ENCODE peak calls at places on chromosomes 6 and 20, in five cellular contexts. P is activated naive CD8-positive, alpha-beta T cell treated with anti-CD3 and anti-CD28 coated beads, Interleukin-2, amount 10 ng/mL, durations not matched to agents 7 days and 5 days; M is lower lobe of right lung; Z is stimulated activated CD4-positive, alpha-beta T cell treated with anti-CD3 and anti-CD28 coated beads, TNF-alpha, amount 100 ng/mL, for 24 hours; S is ascending aorta. X is an unnamed sample.

GRCh38 chr6:5624256-5624655 is 362.9 kb downstream of the FARS2 start:
- DNase-seq in S (no peak), P (no peak), Z (no peak), M (no peak), X (no peak)

GRCh38 chr20:23503649-23504048 is 12.7 kb downstream of the CST8 start:
- DNase-seq in P (no peak), M (no peak), Z (no peak), S (no peak), X (no peak)

GRCh38 chr20:14178952-14179351 is 158.5 kb downstream of the FLRT3 start:
- DNase-seq in P (no peak), S (no peak), M (no peak), Z (no peak), X (no peak)

GRCh38 chr6:162845972-162846371 is 118.2 kb downstream of the PACRG start:
- DNase-seq in M (no peak), Z (no peak), P (no peak), S (no peak), X (no peak)

GRCh38 chr20:63100926-63101699 is 94.3 kb upstream of the BHLHE23 start:
- DNase-seq in Z (no peak), S (no peak), M (peak), P (peak), X (peak)

GRCh38 chr6:118725944-118726343 is 74.6 kb upstream of the CEP85L start:
- DNase-seq in S (no peak), Z (peak), M (no peak), P (no peak), X (peak)

GRCh38 chr6:134389129-134389528 is 71.2 kb upstream of the SGK1 start:
- DNase-seq in M (no peak), Z (no peak), S (no peak), P (no peak), X (peak)

GRCh38 chr6:116386581-116387299 is 16.0 kb downstream of the DSE start:
- DNase-seq in Z (no peak), M (no peak), P (no peak), S (no peak), X (peak)

GRCh38 chr6:146543211-146543939 is at the start of gene RAB32:
- DNase-seq in M (peak), S (peak), P (peak), Z (no peak), X (peak)

X was measured in CD14-positive monocyte.